ENCODE peak calls at places on chromosomes 7 and 10, in four cellular contexts. E, O, F and Y are unnamed samples.

GRCh38 chr7:155489862-155490696 is 32.1 kb downstream of the EN2 start:
- DNase-seq in E (peak; percentile 34), O (no peak), F (no peak), Y (no peak)

GRCh38 chr10:127449491-127449890 is 99.6 kb upstream of the NPS start:
- DNase-seq in E (no peak), O (no peak), F (no peak), Y (no peak)

GRCh38 chr10:56537984-56538383 is 176.9 kb upstream of the ZWINT start:
- DNase-seq in E (no peak), O (no peak), F (no peak), Y (no peak)

GRCh38 chr10:122326806-122327205 is 47.7 kb upstream of the PLEKHA1 start:
- DNase-seq in E (no peak), O (no peak), F (no peak), Y (no peak)

GRCh38 chr7:1940863-1941262 is 270.8 kb downstream of the ELFN1 start:
- DNase-seq in E (no peak), O (peak; percentile 24), F (no peak), Y (peak; percentile 67)

GRCh38 chr10:95756061-95756751 is at the start of gene ENTPD1:
- DNase-seq in E (no peak), O (no peak), F (no peak), Y (no peak)

GRCh38 chr7:128889121-128889520 is 21.4 kb downstream of the KCP start:
- DNase-seq in E (no peak), O (no peak), F (no peak), Y (no peak)

GRCh38 chr7:2037805-2038635 is 194.7 kb downstream of the MAD1L1 start:
- DNase-seq in E (no peak), O (peak; percentile 16), F (peak; percentile 14), Y (no peak)

GRCh38 chr10:131808370-131808930 is 92.4 kb upstream of the PPP2R2D start:
- DNase-seq in E (no peak), O (no peak), F (no peak), Y (no peak)

GRCh38 chr7:44760034-44760580 is 11.5 kb downstream of the ZMIZ2 start:
- DNase-seq in E (no peak), O (no peak), F (no peak), Y (no peak)